ENCODE peak calls at places on chromosomes 4 and X, in ten cellular contexts. One of them, this sample, is unnamed.

GRCh38 chrX:38060331-38060878 is 54.1 kb downstream of the SYTL5 start:
- DNase-seq in left ventricle myocardium inferior: no peak
- DNase-seq in K562: no peak
- DNase-seq in fibroblast of the aortic adventitia: no peak
- DNase-seq in AG04449: no peak
- DNase-seq in fibroblast of lung: no peak
- DNase-seq in stomach: no peak
- DNase-seq in bronchial epithelial cell: no peak
- DNase-seq in lower leg skin: no peak
- DNase-seq in astrocyte: peak; percentile 70
- DNase-seq in this sample: no peak

GRCh38 chr4:55127521-55127920 is 2.1 kb upstream of the KDR start:
- DNase-seq in AG04449: no peak
- DNase-seq in astrocyte: peak; percentile 51
- DNase-seq in bronchial epithelial cell: no peak
- DNase-seq in fibroblast of the aortic adventitia: no peak
- DNase-seq in lower leg skin: no peak
- DNase-seq in stomach: no peak
- DNase-seq in fibroblast of lung: no peak
- DNase-seq in K562: no peak
- DNase-seq in left ventricle myocardium inferior: no peak
- DNase-seq in this sample: no peak

GRCh38 chr4:13833171-13833804 is 205.8 kb upstream of the BOD1L1 start:
- DNase-seq in fibroblast of lung: no peak
- DNase-seq in lower leg skin: no peak
- DNase-seq in left ventricle myocardium inferior: no peak
- DNase-seq in astrocyte: no peak
- DNase-seq in K562: no peak
- DNase-seq in bronchial epithelial cell: peak; percentile 53
- DNase-seq in AG04449: no peak
- DNase-seq in stomach: no peak
- DNase-seq in fibroblast of the aortic adventitia: no peak
- DNase-seq in this sample: no peak

GRCh38 chr4:139666735-139667266 is 1.2 kb downstream of the MGST2 start:
- DNase-seq in left ventricle myocardium inferior: no peak
- DNase-seq in bronchial epithelial cell: peak; percentile 67
- DNase-seq in K562: peak; percentile 85
- DNase-seq in AG04449: no peak
- DNase-seq in fibroblast of the aortic adventitia: peak; percentile 52
- DNase-seq in fibroblast of lung: peak; percentile 70
- DNase-seq in astrocyte: peak; percentile 57
- DNase-seq in lower leg skin: no peak
- DNase-seq in stomach: peak; percentile 74
- DNase-seq in this sample: no peak

GRCh38 chr4:159747983-159748382 is 645.1 kb downstream of the RAPGEF2 start:
- DNase-seq in lower leg skin: no peak
- DNase-seq in bronchial epithelial cell: no peak
- DNase-seq in astrocyte: no peak
- DNase-seq in stomach: no peak
- DNase-seq in fibroblast of lung: no peak
- DNase-seq in left ventricle myocardium inferior: no peak
- DNase-seq in K562: no peak
- DNase-seq in AG04449: no peak
- DNase-seq in fibroblast of the aortic adventitia: no peak
- DNase-seq in this sample: no peak

GRCh38 chr4:141849778-141850177 is 213.4 kb downstream of the IL15 start:
- DNase-seq in K562: no peak
- DNase-seq in left ventricle myocardium inferior: no peak
- DNase-seq in astrocyte: no peak
- DNase-seq in lower leg skin: no peak
- DNase-seq in bronchial epithelial cell: no peak
- DNase-seq in stomach: no peak
- DNase-seq in fibroblast of lung: peak; percentile 6
- DNase-seq in AG04449: no peak
- DNase-seq in fibroblast of the aortic adventitia: peak; percentile 7
- DNase-seq in this sample: no peak

GRCh38 chr4:181143241-181143854 is 1099.9 kb upstream of the TENM3 start:
- DNase-seq in fibroblast of the aortic adventitia: peak; percentile 82
- DNase-seq in fibroblast of lung: peak; percentile 82
- DNase-seq in astrocyte: peak; percentile 47
- DNase-seq in bronchial epithelial cell: peak; percentile 53
- DNase-seq in stomach: peak; percentile 85
- DNase-seq in AG04449: peak; percentile 4
- DNase-seq in lower leg skin: peak; percentile 55
- DNase-seq in left ventricle myocardium inferior: peak; percentile 64
- DNase-seq in K562: peak; percentile 79
- DNase-seq in this sample: no peak

GRCh38 chrX:123291623-123292022 is 107.5 kb downstream of the GRIA3 start:
- DNase-seq in K562: no peak
- DNase-seq in astrocyte: no peak
- DNase-seq in AG04449: no peak
- DNase-seq in bronchial epithelial cell: no peak
- DNase-seq in left ventricle myocardium inferior: no peak
- DNase-seq in lower leg skin: no peak
- DNase-seq in fibroblast of lung: no peak
- DNase-seq in stomach: peak; percentile 42
- DNase-seq in fibroblast of the aortic adventitia: peak; percentile 12
- DNase-seq in this sample: no peak

GRCh38 chr4:188596027-188596426 is 456.8 kb downstream of the TRIML1 start:
- DNase-seq in AG04449: no peak
- DNase-seq in astrocyte: no peak
- DNase-seq in K562: no peak
- DNase-seq in fibroblast of the aortic adventitia: no peak
- DNase-seq in lower leg skin: no peak
- DNase-seq in stomach: no peak
- DNase-seq in bronchial epithelial cell: no peak
- DNase-seq in left ventricle myocardium inferior: no peak
- DNase-seq in fibroblast of lung: peak; percentile 1
- DNase-seq in this sample: no peak

GRCh38 chr4:48546336-48546735 is 56.3 kb downstream of the ZAR1 start:
- DNase-seq in K562: peak; percentile 67
- DNase-seq in bronchial epithelial cell: peak; percentile 21
- DNase-seq in lower leg skin: no peak
- DNase-seq in fibroblast of lung: peak; percentile 64
- DNase-seq in fibroblast of the aortic adventitia: peak; percentile 60
- DNase-seq in left ventricle myocardium inferior: no peak
- DNase-seq in AG04449: no peak
- DNase-seq in astrocyte: peak; percentile 18
- DNase-seq in stomach: no peak
- DNase-seq in this sample: no peak

GRCh38 chr4:26525136-26525535 is 34.9 kb upstream of the CCKAR start:
- DNase-seq in fibroblast of the aortic adventitia: peak; percentile 61
- DNase-seq in fibroblast of lung: peak; percentile 31
- DNase-seq in bronchial epithelial cell: peak; percentile 52
- DNase-seq in lower leg skin: no peak
- DNase-seq in K562: no peak
- DNase-seq in left ventricle myocardium inferior: no peak
- DNase-seq in stomach: no peak
- DNase-seq in astrocyte: peak; percentile 79
- DNase-seq in AG04449: peak; percentile 31
- DNase-seq in this sample: peak; percentile 74

GRCh38 chrX:43970528-43970927 is 2.7 kb downstream of the NDP start:
- DNase-seq in fibroblast of the aortic adventitia: no peak
- DNase-seq in AG04449: no peak
- DNase-seq in K562: no peak
- DNase-seq in stomach: no peak
- DNase-seq in fibroblast of lung: no peak
- DNase-seq in lower leg skin: no peak
- DNase-seq in left ventricle myocardium inferior: no peak
- DNase-seq in bronchial epithelial cell: peak; percentile 54
- DNase-seq in astrocyte: peak; percentile 40
- DNase-seq in this sample: no peak

DNA sequence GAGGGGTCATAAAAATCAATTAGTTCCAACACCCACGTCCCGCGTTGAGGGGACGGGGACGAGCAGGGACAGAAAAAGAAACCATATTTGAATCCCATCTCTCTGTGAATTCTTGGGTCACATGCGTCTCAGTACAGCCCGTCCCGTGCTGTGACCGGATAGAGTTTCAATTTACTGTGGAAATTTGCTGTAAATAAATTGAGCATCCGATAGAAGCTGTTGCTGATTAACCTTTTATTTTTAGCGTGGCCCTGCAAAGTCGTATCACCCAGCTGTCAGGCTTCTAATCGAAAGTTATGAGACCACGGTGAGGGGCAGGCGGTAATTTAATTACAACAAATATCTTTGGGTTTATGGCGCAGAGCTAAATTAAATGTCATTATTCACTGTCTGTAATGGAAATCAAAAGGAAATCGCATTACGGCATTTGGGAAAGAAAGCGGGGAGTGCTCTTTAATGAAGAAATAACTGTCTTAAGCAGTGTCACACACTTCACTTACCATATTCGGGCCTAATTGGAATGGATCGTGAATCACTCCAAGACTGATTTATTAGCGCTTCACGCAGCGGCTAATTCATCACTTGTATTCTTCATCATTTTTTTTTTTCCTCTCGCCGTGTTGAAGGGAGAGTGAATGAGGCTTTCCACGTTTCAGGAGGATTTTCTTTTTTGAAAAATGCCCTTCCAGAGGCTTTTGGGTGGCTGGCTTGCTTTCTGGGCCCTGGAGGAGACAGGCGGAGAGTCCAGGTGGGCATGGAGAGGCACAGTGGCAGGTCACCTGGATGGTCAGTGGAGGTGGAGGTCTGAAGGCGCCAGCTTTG is 7.3 kb downstream of the SHOX start:
- DNase-seq in fibroblast of lung: no peak
- DNase-seq in bronchial epithelial cell: no peak
- DNase-seq in K562: no peak
- DNase-seq in left ventricle myocardium inferior: no peak
- DNase-seq in AG04449: no peak
- DNase-seq in lower leg skin: no peak
- DNase-seq in astrocyte: no peak
- DNase-seq in stomach: peak; percentile 11
- DNase-seq in fibroblast of the aortic adventitia: no peak
- DNase-seq in this sample: no peak
- H3K4me3 ChIP-seq in fibroblast of lung: no peak overlapping the region
- H3K4me3 ChIP-seq in bronchial epithelial cell: no peak overlapping the region
- H3K4me3 ChIP-seq in K562: no peak overlapping the region
- H3K4me3 ChIP-seq in left ventricle myocardium inferior: peak overlapping the region; percentile 31
- H3K4me3 ChIP-seq in AG04449: no peak overlapping the region
- H3K4me3 ChIP-seq in lower leg skin: no peak overlapping the region
- H3K4me3 ChIP-seq in astrocyte: no peak overlapping the region
- H3K4me3 ChIP-seq in stomach: no peak overlapping the region
- H3K4me3 ChIP-seq in fibroblast of the aortic adventitia: no peak overlapping the region
- H3K4me3 ChIP-seq in this sample: no peak overlapping the region

GRCh38 chrX:129846686-129847085 is 3.0 kb upstream of the ZDHHC9 start:
- DNase-seq in fibroblast of the aortic adventitia: no peak
- DNase-seq in K562: no peak
- DNase-seq in astrocyte: no peak
- DNase-seq in fibroblast of lung: no peak
- DNase-seq in left ventricle myocardium inferior: no peak
- DNase-seq in AG04449: no peak
- DNase-seq in lower leg skin: no peak
- DNase-seq in stomach: no peak
- DNase-seq in bronchial epithelial cell: no peak
- DNase-seq in this sample: no peak
- TF ChIP-seq CTCF in fibroblast of the aortic adventitia: no peak
- TF ChIP-seq CTCF in K562: no peak
- TF ChIP-seq CTCF in astrocyte: no peak
- TF ChIP-seq CTCF in fibroblast of lung: no peak
- TF ChIP-seq CTCF in left ventricle myocardium inferior: no peak
- TF ChIP-seq CTCF in AG04449: no peak
- TF ChIP-seq CTCF in lower leg skin: no peak
- TF ChIP-seq CTCF in stomach: no peak
- TF ChIP-seq CTCF in bronchial epithelial cell: no peak
- TF ChIP-seq CTCF in this sample: no peak

GRCh38 chrX:3653111-3653510 is 60.3 kb downstream of the PRKX start:
- DNase-seq in AG04449: no peak
- DNase-seq in fibroblast of lung: no peak
- DNase-seq in left ventricle myocardium inferior: no peak
- DNase-seq in bronchial epithelial cell: no peak
- DNase-seq in astrocyte: no peak
- DNase-seq in stomach: no peak
- DNase-seq in K562: no peak
- DNase-seq in fibroblast of the aortic adventitia: no peak
- DNase-seq in lower leg skin: no peak
- DNase-seq in this sample: no peak

GRCh38 chrX:3651272-3651671 is 62.2 kb downstream of the PRKX start:
- DNase-seq in astrocyte: no peak
- DNase-seq in stomach: no peak
- DNase-seq in fibroblast of the aortic adventitia: peak; percentile 63
- DNase-seq in lower leg skin: no peak
- DNase-seq in fibroblast of lung: peak; percentile 54
- DNase-seq in K562: peak; percentile 25
- DNase-seq in bronchial epithelial cell: peak; percentile 19
- DNase-seq in left ventricle myocardium inferior: no peak
- DNase-seq in AG04449: no peak
- DNase-seq in this sample: no peak

GRCh38 chrX:3648084-3648483 is 65.4 kb downstream of the PRKX start:
- DNase-seq in AG04449: no peak
- DNase-seq in left ventricle myocardium inferior: no peak
- DNase-seq in fibroblast of the aortic adventitia: no peak
- DNase-seq in astrocyte: no peak
- DNase-seq in fibroblast of lung: no peak
- DNase-seq in stomach: no peak
- DNase-seq in K562: no peak
- DNase-seq in lower leg skin: no peak
- DNase-seq in bronchial epithelial cell: no peak
- DNase-seq in this sample: no peak
- H3K4me3 ChIP-seq in AG04449: no peak overlapping the region
- H3K4me3 ChIP-seq in left ventricle myocardium inferior: no peak overlapping the region
- H3K4me3 ChIP-seq in fibroblast of the aortic adventitia: no peak overlapping the region
- H3K4me3 ChIP-seq in astrocyte: no peak overlapping the region
- H3K4me3 ChIP-seq in fibroblast of lung: no peak overlapping the region
- H3K4me3 ChIP-seq in stomach: no peak overlapping the region
- H3K4me3 ChIP-seq in K562: no peak overlapping the region
- H3K4me3 ChIP-seq in lower leg skin: no peak overlapping the region
- H3K4me3 ChIP-seq in bronchial epithelial cell: no peak overlapping the region
- H3K4me3 ChIP-seq in this sample: no peak overlapping the region

GRCh38 chr4:95830647-95831046 is 9.2 kb upstream of the PDHA2 start:
- DNase-seq in bronchial epithelial cell: no peak
- DNase-seq in lower leg skin: no peak
- DNase-seq in left ventricle myocardium inferior: no peak
- DNase-seq in K562: no peak
- DNase-seq in stomach: no peak
- DNase-seq in AG04449: no peak
- DNase-seq in astrocyte: no peak
- DNase-seq in fibroblast of lung: no peak
- DNase-seq in fibroblast of the aortic adventitia: no peak
- DNase-seq in this sample: no peak

GRCh38 chr4:95838192-95838591 is 1.7 kb upstream of the PDHA2 start:
- DNase-seq in AG04449: no peak
- DNase-seq in fibroblast of lung: no peak
- DNase-seq in stomach: no peak
- DNase-seq in K562: no peak
- DNase-seq in bronchial epithelial cell: no peak
- DNase-seq in astrocyte: no peak
- DNase-seq in lower leg skin: no peak
- DNase-seq in left ventricle myocardium inferior: peak; percentile 24
- DNase-seq in fibroblast of the aortic adventitia: no peak
- DNase-seq in this sample: no peak

GRCh38 chr4:95833652-95834276 is 6.1 kb upstream of the PDHA2 start:
- DNase-seq in fibroblast of lung: no peak
- DNase-seq in stomach: no peak
- DNase-seq in lower leg skin: no peak
- DNase-seq in left ventricle myocardium inferior: no peak
- DNase-seq in fibroblast of the aortic adventitia: no peak
- DNase-seq in astrocyte: no peak
- DNase-seq in K562: no peak
- DNase-seq in AG04449: no peak
- DNase-seq in bronchial epithelial cell: no peak
- DNase-seq in this sample: no peak

GRCh38 chr4:95839891-95840290 is at the start of gene PDHA2:
- DNase-seq in stomach: no peak
- DNase-seq in fibroblast of the aortic adventitia: no peak
- DNase-seq in astrocyte: no peak
- DNase-seq in lower leg skin: no peak
- DNase-seq in left ventricle myocardium inferior: no peak
- DNase-seq in AG04449: no peak
- DNase-seq in K562: no peak
- DNase-seq in bronchial epithelial cell: no peak
- DNase-seq in fibroblast of lung: no peak
- DNase-seq in this sample: no peak

GRCh38 chr4:95835672-95836071 is 4.2 kb upstream of the PDHA2 start:
- DNase-seq in K562: peak; percentile 15
- DNase-seq in left ventricle myocardium inferior: no peak
- DNase-seq in bronchial epithelial cell: peak; percentile 34
- DNase-seq in fibroblast of lung: peak; percentile 1
- DNase-seq in fibroblast of the aortic adventitia: no peak
- DNase-seq in lower leg skin: no peak
- DNase-seq in stomach: no peak
- DNase-seq in astrocyte: no peak
- DNase-seq in AG04449: no peak
- DNase-seq in this sample: no peak
- TF ChIP-seq CTCF in K562: peak; percentile 15
- TF ChIP-seq CTCF in left ventricle myocardium inferior: peak; percentile 35
- TF ChIP-seq CTCF in bronchial epithelial cell: peak; percentile 3
- TF ChIP-seq CTCF in fibroblast of lung: no peak
- TF ChIP-seq CTCF in fibroblast of the aortic adventitia: no peak
- TF ChIP-seq CTCF in lower leg skin: no peak
- TF ChIP-seq CTCF in stomach: no peak
- TF ChIP-seq CTCF in astrocyte: peak; percentile 7
- TF ChIP-seq CTCF in AG04449: no peak
- TF ChIP-seq CTCF in this sample: peak; percentile 59

This sample was measured in epithelial cell of proximal tubule.